ENCODE peak calls at places on chromosomes 1 and 21, in seven cellular contexts. A is HFFc6, N is progenitor cell of endocrine pancreas, H is PC-9, Q is astrocyte of the spinal cord, J is upper lobe of right lung, L is AG10803. S is an unnamed sample.

GRCh38 chr1:106791041-106791440 is 265.4 kb upstream of the PRMT6 start:
- DNase-seq in A (no peak), N (no peak), H (no peak), Q (no peak), J (no peak), L (no peak), S (no peak)

GRCh38 chr1:49971088-49971487 is 52.7 kb downstream of the AGBL4 start:
- DNase-seq in A (no peak), N (no peak), H (no peak), Q (no peak), J (no peak), L (no peak), S (no peak)

GRCh38 chr1:67597336-67597735 is 87.7 kb upstream of the GADD45A start:
- DNase-seq in A (no peak), N (no peak), H (no peak), Q (no peak), J (no peak), L (no peak), S (no peak)

GRCh38 chr1:24914226-24915069 is 15.6 kb downstream of the RUNX3 start:
- DNase-seq in A (peak), N (no peak), H (no peak), Q (peak), J (no peak), L (peak), S (no peak)

GRCh38 chr21:15293251-15293650 is 228.5 kb upstream of the NRIP1 start:
- DNase-seq in A (peak), N (no peak), H (peak), Q (peak), J (no peak), L (peak), S (peak)

GRCh38 chr1:227777646-227778045 is 37.8 kb upstream of the PRSS38 start:
- DNase-seq in A (no peak), N (no peak), H (no peak), Q (no peak), J (peak), L (no peak), S (no peak)

GRCh38 chr1:73009311-73009710 is 727.0 kb upstream of the NEGR1 start:
- DNase-seq in A (no peak), N (no peak), H (no peak), Q (no peak), J (no peak), L (no peak), S (no peak)

GRCh38 chr1:173410133-173410793 is 66.9 kb upstream of the PRDX6 start:
- DNase-seq in A (peak), N (no peak), H (no peak), Q (peak), J (no peak), L (no peak), S (no peak)

DNA sequence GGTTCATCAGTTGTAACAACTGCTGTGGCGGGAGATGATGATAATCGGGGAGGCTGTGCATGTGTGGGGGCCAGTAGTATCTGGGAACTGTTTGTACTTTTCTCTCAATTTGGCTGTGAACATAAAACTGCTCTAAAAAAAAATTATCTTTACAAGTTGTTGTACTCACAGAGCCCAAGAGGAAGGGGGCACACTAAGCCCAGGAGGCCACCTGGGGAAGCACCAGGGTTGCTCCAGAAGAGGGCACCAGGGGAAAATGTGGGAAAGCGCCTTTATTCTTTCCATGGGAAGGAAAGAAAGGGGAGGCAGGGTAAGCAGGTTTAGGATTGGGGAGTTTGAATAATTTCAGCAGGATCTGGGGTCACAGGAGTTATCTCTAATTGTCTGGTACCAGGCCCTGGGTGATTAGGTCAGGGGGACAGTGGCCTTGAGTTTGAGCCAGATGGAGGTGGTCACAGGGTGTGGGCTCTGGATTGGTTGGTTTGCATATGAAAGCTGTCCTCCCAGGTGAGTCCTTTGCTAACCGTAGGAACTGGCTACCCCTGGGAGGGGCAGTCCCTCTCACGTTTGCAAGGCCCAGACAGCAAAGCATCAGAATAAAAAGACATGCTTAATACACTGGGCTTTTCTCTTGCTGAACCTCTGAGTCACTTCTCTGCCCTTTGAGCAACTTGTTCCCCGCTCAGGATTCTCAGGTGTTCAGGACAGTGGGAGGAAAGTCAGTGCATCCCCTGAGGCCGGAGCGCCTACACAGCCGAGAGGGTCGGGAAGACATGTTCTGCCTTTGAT is 11.2 kb downstream of the MYOC start:
- DNase-seq in A (no peak), N (no peak), H (no peak), Q (no peak), J (no peak), L (no peak), S (no peak)
- TF ChIP-seq CTCF in A (no peak), N (no peak), H (no peak), Q (no peak), J (no peak), L (no peak), S (no peak)

DNA sequence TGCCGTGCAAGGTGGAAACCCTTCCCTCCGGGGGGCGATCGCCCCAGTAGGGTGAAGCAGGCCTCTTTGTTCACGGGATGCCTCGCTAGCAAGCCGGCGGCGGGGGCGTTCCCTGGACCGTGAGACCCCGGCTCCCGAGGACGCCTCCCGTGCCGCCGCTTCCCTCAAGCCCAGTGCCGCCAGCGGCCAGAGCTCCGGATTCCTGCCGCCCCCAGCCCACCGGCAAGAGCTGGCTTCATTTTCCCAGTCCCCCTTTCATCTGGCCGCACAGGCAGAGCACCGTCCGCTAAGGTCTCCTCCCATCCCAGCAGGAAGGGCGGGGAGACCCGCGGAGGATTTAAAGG is 16.3 kb downstream of the IER5 start:
- DNase-seq in A (no peak), N (peak), H (no peak), Q (no peak), J (peak), L (no peak), S (peak)
- TF ChIP-seq CTCF in A (peak), N (peak), H (peak), Q (peak), J (no peak), L (no peak), S (no peak)

GRCh38 chr1:167054531-167054930 is 35.6 kb downstream of the GPA33 start:
- DNase-seq in A (no peak), N (no peak), H (no peak), Q (no peak), J (no peak), L (no peak), S (no peak)

GRCh38 chr1:167056529-167057296 is 33.5 kb downstream of the GPA33 start:
- DNase-seq in A (no peak), N (no peak), H (no peak), Q (no peak), J (no peak), L (no peak), S (no peak)

GRCh38 chr1:167051907-167052306 is 38.3 kb downstream of the GPA33 start:
- DNase-seq in A (no peak), N (no peak), H (no peak), Q (no peak), J (no peak), L (no peak), S (no peak)

GRCh38 chr1:167054946-167055630 is 35.1 kb downstream of the GPA33 start:
- DNase-seq in A (no peak), N (no peak), H (no peak), Q (no peak), J (no peak), L (no peak), S (no peak)

GRCh38 chr1:167052389-167052788 is 37.8 kb downstream of the GPA33 start:
- DNase-seq in A (peak), N (no peak), H (no peak), Q (no peak), J (no peak), L (no peak), S (no peak)
- TF ChIP-seq CTCF in A (peak), N (peak), H (peak), Q (peak), J (peak), L (peak), S (peak)

GRCh38 chr21:44951186-44951915 is 11.5 kb downstream of the SLX9 start:
- DNase-seq in A (no peak), N (no peak), H (no peak), Q (no peak), J (peak), L (no peak), S (no peak)

GRCh38 chr21:44949161-44950015 is 9.6 kb downstream of the SLX9 start:
- DNase-seq in A (peak), N (peak), H (no peak), Q (peak), J (peak), L (peak), S (peak)

GRCh38 chr21:44948426-44949120 is 8.7 kb downstream of the SLX9 start:
- DNase-seq in A (no peak), N (no peak), H (no peak), Q (no peak), J (peak), L (no peak), S (no peak)

GRCh38 chr21:44950351-44950750 is 10.5 kb downstream of the SLX9 start:
- DNase-seq in A (no peak), N (no peak), H (no peak), Q (no peak), J (peak), L (no peak), S (no peak)

GRCh38 chr21:44950016-44950326 is 10.1 kb downstream of the SLX9 start:
- DNase-seq in A (no peak), N (no peak), H (no peak), Q (no peak), J (no peak), L (no peak), S (no peak)
- TF ChIP-seq CTCF in A (peak), N (no peak), H (peak), Q (no peak), J (no peak), L (no peak), S (no peak)

DNA sequence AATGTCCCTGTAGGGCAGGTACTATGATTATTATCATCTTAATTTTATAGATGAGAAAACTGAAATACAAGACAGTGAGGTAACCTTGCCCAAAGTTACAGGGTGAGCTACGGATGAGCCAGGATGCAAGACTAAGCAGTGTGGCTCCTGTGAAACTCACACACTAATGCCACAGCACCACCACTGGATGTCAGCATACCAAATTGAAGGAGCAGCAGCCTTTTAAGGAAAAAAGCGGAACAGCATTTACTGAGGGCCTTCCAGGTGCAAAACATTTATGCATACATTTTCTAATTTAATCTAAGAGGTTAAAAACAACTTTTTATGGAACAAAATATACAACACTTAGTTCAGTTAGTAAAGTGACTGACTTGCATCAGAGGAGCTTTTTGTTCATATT is 41.7 kb downstream of the SEC16B start:
- DNase-seq in A (peak), N (no peak), H (no peak), Q (peak), J (no peak), L (peak), S (no peak)
- TF ChIP-seq CTCF in A (peak), N (peak), H (no peak), Q (peak), J (no peak), L (peak), S (no peak)

GRCh38 chr1:12614402-12615165 is 3.4 kb downstream of the DHRS3 start:
- DNase-seq in A (no peak), N (no peak), H (no peak), Q (no peak), J (no peak), L (no peak), S (no peak)
- TF ChIP-seq CTCF in A (no peak), N (no peak), H (no peak), Q (no peak), J (no peak), L (no peak), S (no peak)

GRCh38 chr1:154857022-154857421 is 13.1 kb downstream of the KCNN3 start:
- DNase-seq in A (no peak), N (no peak), H (no peak), Q (no peak), J (no peak), L (no peak), S (no peak)

GRCh38 chr1:154855186-154855585 is 14.9 kb downstream of the KCNN3 start:
- DNase-seq in A (no peak), N (no peak), H (peak), Q (no peak), J (no peak), L (no peak), S (no peak)

GRCh38 chr1:154856049-154856448 is 14.0 kb downstream of the KCNN3 start:
- DNase-seq in A (no peak), N (no peak), H (peak), Q (no peak), J (no peak), L (no peak), S (no peak)

GRCh38 chr1:154857441-154858215 is 12.5 kb downstream of the KCNN3 start:
- DNase-seq in A (no peak), N (no peak), H (peak), Q (no peak), J (no peak), L (no peak), S (no peak)

GRCh38 chr1:154856544-154856943 is 13.5 kb downstream of the KCNN3 start:
- DNase-seq in A (no peak), N (no peak), H (peak), Q (no peak), J (no peak), L (no peak), S (no peak)
- TF ChIP-seq CTCF in A (no peak), N (no peak), H (no peak), Q (no peak), J (no peak), L (no peak), S (no peak)